ENCODE peak calls at places on chromosomes 7 and 10, in seven cellular contexts. G is K562; V is thyroid gland; O is pancreas; Y is lung; W is stomach; J is naive thymus-derived CD4-positive, alpha-beta T cell. L is an unnamed sample. For H3K27me3, the result is how much of the 10 kb centered on the place peaks cover.

GRCh38 chr10:104099274-104099673 is 13.6 kb upstream of the COL17A1 start:
- DNase-seq in G (no peak), V (no peak), O (no peak), Y (no peak), W (no peak), J (no peak), L (no peak)

GRCh38 chr7:11833431-11833830 is 1.4 kb upstream of the THSD7A start:
- DNase-seq in G (no peak), V (peak), O (no peak), Y (no peak), W (no peak), J (no peak), L (no peak)

GRCh38 chr7:105060394-105060793 is 46.4 kb downstream of the KMT2E start:
- DNase-seq in G (no peak), V (no peak), O (no peak), Y (no peak), W (no peak), J (no peak), L (no peak)

GRCh38 chr7:83096065-83096580 is 66.6 kb downstream of the PCLO start:
- DNase-seq in G (no peak), V (no peak), O (no peak), Y (no peak), W (no peak), J (no peak), L (no peak)

GRCh38 chr10:114876169-114876568 is 54.6 kb downstream of the FHIP2A start:
- DNase-seq in G (no peak), V (no peak), O (no peak), Y (no peak), W (no peak), J (no peak), L (no peak)

GRCh38 chr7:110573862-110574528 is 516.9 kb upstream of the LRRN3 start:
- DNase-seq in G (no peak), V (no peak), O (no peak), Y (no peak), W (no peak), J (no peak), L (no peak)

GRCh38 chr7:4837041-4837813 is 24.6 kb downstream of the PAPOLB start:
- DNase-seq in G (no peak), V (no peak), O (peak), Y (no peak), W (no peak), J (no peak), L (no peak)

GRCh38 chr10:129756912-129757861 is 206.9 kb downstream of the EBF3 start:
- DNase-seq in G (no peak), V (peak), O (peak), Y (peak), W (peak), J (peak), L (no peak)

GRCh38 chr10:61120805-61121204 is 176.8 kb upstream of the RHOBTB1 start:
- DNase-seq in G (no peak), V (no peak), O (no peak), Y (no peak), W (no peak), J (no peak), L (no peak)

GRCh38 chr7:64618785-64619456 is 47.0 kb upstream of the ZNF107 start:
- DNase-seq in G (peak), V (no peak), O (no peak), Y (no peak), W (no peak), J (peak), L (peak)

GRCh38 chr7:1232623-1233327 is at the start of gene UNCX:
- DNase-seq in G (no peak), V (no peak), O (no peak), Y (no peak), W (no peak), J (no peak), L (no peak)

GRCh38 chr10:107901076-107901475 is 736.6 kb upstream of the SORCS1 start:
- DNase-seq in G (no peak), V (no peak), O (no peak), Y (no peak), W (no peak), J (no peak), L (no peak)

GRCh38 chr10:22647244-22647643 is 67.1 kb downstream of the PIP4K2A start:
- DNase-seq in G (no peak), V (no peak), O (no peak), Y (no peak), W (no peak), J (no peak), L (no peak)

GRCh38 chr7:105743351-105743812 is 133.0 kb downstream of the ATXN7L1 start:
- DNase-seq in G (no peak), V (no peak), O (no peak), Y (no peak), W (no peak), J (no peak), L (no peak)

GRCh38 chr7:28573751-28574295 is 161.5 kb downstream of the CREB5 start:
- DNase-seq in G (no peak), V (no peak), O (no peak), Y (no peak), W (no peak), J (no peak), L (no peak)

GRCh38 chr10:4183761-4184261 is 398.8 kb upstream of the KLF6 start:
- DNase-seq in G (no peak), V (no peak), O (no peak), Y (no peak), W (no peak), J (no peak), L (no peak)

GRCh38 chr7:105985250-105985649 is 22.2 kb downstream of the CDHR3 start:
- DNase-seq in G (no peak), V (no peak), O (no peak), Y (no peak), W (no peak), J (no peak), L (no peak)

GRCh38 chr10:118017850-118018249 is 28.9 kb downstream of the RAB11FIP2 start:
- DNase-seq in G (no peak), V (peak), O (no peak), Y (peak), W (no peak), J (no peak), L (no peak)

DNA sequence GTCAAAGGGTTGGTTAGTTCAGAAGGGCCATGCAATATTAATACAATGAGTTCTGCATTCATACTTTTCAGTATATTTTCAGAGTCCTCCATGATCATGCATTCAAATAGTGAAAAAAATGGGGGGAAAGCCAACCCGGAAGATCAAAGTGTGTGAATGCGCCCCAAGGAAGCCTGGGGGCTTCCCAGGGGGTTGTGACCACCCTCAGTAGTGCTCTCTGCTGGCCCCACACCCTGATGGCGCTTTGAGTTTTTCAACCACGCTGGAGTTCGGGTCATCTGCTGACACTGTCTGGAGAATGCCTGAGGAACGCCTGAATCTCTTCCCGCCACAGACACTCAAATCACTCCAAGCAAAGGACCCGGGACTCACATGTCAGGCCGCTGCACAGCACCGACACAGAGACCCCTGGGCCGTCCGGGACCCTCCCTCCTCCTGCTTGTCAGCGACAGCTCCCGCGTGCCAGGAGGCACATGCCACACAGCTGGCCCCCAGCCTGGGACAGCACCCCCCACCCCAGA is 1.0 kb downstream of the TNS3 start:
- DNase-seq in G (no peak), V (peak), O (peak), Y (no peak), W (no peak), J (no peak), L (no peak)
- H3K27me3 ChIP-seq in G (under half), V (under half), O (under half), Y (under half), W (under half), J (under half), L (under half)

GRCh38 chr10:99535764-99536399 is 3.1 kb downstream of the NKX2-3 start:
- DNase-seq in G (no peak), V (no peak), O (no peak), Y (no peak), W (no peak), J (no peak), L (no peak)

GRCh38 chr10:99533496-99534455 is 1.0 kb downstream of the NKX2-3 start:
- DNase-seq in G (no peak), V (no peak), O (no peak), Y (no peak), W (no peak), J (no peak), L (no peak)

GRCh38 chr10:99534456-99534938 is 1.8 kb downstream of the NKX2-3 start:
- DNase-seq in G (no peak), V (no peak), O (no peak), Y (no peak), W (no peak), J (no peak), L (no peak)

GRCh38 chr10:99536400-99537254 is 3.9 kb downstream of the NKX2-3 start:
- DNase-seq in G (no peak), V (no peak), O (no peak), Y (no peak), W (no peak), J (no peak), L (no peak)

GRCh38 chr10:99534939-99535763 is 2.4 kb downstream of the NKX2-3 start:
- DNase-seq in G (no peak), V (no peak), O (no peak), Y (no peak), W (no peak), J (no peak), L (no peak)
- H3K27me3 ChIP-seq in G (under half), V (half or more), O (under half), Y (under half), W (half or more), J (under half), L (half or more)

GRCh38 chr10:43173120-43173519 is 34.9 kb downstream of the CSGALNACT2 start:
- DNase-seq in G (no peak), V (no peak), O (no peak), Y (no peak), W (no peak), J (no peak), L (no peak)
- H3K27me3 ChIP-seq in G (under half), V (under half), O (under half), Y (under half), W (under half), J (under half), L (under half)

GRCh38 chr7:154860621-154861375 is 142.1 kb downstream of the PAXIP1 start:
- DNase-seq in G (no peak), V (no peak), O (no peak), Y (no peak), W (no peak), J (no peak), L (no peak)

GRCh38 chr7:154859747-154860620 is 142.9 kb downstream of the PAXIP1 start:
- DNase-seq in G (no peak), V (no peak), O (no peak), Y (no peak), W (no peak), J (no peak), L (no peak)

GRCh38 chr7:154857728-154858681 is 144.9 kb downstream of the PAXIP1 start:
- DNase-seq in G (no peak), V (no peak), O (no peak), Y (no peak), W (no peak), J (no peak), L (no peak)

GRCh38 chr7:154857240-154857639 is 145.7 kb downstream of the PAXIP1 start:
- DNase-seq in G (no peak), V (no peak), O (no peak), Y (no peak), W (peak), J (no peak), L (peak)

DNA sequence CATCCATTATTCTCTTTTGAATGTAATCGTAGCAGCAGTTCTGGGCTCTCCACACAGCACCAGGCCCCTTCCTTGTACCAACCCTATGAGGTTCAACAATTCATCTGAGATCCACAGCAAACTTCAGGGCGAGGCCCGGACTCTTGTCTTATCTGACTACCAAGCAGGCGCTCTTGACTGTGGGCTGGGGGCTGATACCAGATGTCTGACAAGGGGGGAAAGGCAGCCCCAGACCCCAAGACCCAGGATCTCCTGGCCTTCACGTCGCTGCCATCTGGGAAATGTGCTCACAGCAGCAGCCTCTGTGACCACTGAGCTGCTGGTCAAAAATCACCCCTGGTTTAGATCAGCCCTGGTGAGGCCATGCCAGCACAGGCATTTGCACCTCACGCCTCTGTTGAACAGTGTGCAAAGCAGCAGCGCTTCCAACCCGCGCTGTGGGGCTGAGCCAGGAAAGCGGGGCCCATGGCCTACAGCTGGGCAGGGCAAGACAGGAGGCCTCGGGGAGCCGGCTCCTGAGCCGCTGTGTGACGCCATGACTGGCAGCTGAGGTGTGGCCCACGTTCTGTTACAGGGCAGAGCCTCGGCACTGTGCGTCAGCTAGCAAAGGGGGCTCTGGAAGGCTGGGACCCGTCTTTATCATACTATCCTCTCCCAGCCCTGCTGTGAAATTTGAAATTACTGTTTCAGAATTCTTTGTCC is 143.9 kb downstream of the PAXIP1 start:
- DNase-seq in G (no peak), V (no peak), O (no peak), Y (no peak), W (no peak), J (no peak), L (no peak)
- H3K27me3 ChIP-seq in G (half or more), V (under half), O (under half), Y (under half), W (under half), J (under half), L (under half)

GRCh38 chr10:70479626-70480253 is 1.2 kb downstream of the PALD1 start:
- DNase-seq in G (no peak), V (no peak), O (no peak), Y (no peak), W (no peak), J (no peak), L (no peak)

GRCh38 chr10:70476249-70477035 is 2.1 kb upstream of the PALD1 start:
- DNase-seq in G (no peak), V (no peak), O (no peak), Y (no peak), W (no peak), J (no peak), L (no peak)

GRCh38 chr10:70478191-70479160 is at the start of gene PALD1:
- DNase-seq in G (peak), V (peak), O (peak), Y (peak), W (peak), J (peak), L (peak)

GRCh38 chr10:70479161-70479531 is 579 bp downstream of the PALD1 start:
- DNase-seq in G (no peak), V (no peak), O (no peak), Y (no peak), W (no peak), J (no peak), L (no peak)

DNA sequence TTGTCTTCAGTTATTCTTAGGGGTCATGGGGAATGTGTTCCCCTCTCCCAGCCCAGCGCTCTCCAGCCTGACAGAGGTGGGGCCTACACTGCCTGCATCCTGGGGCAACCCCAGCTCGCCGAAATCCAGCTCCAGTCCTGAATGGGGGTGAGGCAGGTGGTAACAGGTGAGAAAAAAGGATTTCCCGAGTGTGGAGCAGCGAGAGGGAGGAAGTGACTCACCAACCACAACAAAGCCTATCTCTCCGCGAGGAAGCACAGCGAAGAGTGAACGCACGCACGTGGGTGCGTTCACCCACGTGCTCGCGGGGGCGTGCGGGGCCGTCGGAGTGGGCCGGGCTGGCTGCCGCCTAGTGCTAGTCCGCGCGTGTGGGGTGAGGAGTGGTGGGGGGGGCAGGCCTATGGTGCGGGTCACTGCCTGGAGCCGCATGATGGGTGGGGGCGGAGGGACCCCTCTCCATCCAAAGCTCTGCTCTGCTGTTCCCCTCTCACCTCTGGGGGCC is 855 bp upstream of the PALD1 start:
- DNase-seq in G (peak), V (no peak), O (peak), Y (no peak), W (no peak), J (peak), L (no peak)
- H3K27me3 ChIP-seq in G (half or more), V (under half), O (under half), Y (under half), W (under half), J (under half), L (under half)

GRCh38 chr10:127498081-127498480 is 51.0 kb upstream of the NPS start:
- DNase-seq in G (no peak), V (no peak), O (no peak), Y (no peak), W (no peak), J (no peak), L (no peak)
- H3K27me3 ChIP-seq in G (under half), V (under half), O (under half), Y (under half), W (under half), J (under half), L (under half)

DNA sequence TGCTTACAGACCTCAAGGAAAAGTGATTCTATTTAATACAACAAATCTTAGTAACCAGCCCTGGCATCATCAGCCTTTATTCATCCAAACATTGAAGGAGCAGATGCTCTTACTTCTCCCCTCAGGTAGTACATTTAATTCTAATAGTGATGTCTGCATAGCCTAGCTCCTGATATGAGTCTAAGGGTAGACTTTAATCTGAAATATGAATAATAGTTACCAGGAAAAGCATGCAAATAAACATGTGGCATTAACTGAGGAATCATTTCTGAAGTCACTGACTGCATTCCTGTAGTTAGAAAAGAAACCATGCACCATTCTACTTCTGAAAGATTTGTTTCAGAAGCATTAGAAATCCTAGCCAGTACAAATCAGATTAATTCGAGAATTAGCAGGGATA is 25.7 kb upstream of the LMBR1 start:
- DNase-seq in G (no peak), V (no peak), O (no peak), Y (no peak), W (no peak), J (no peak), L (no peak)
- H3K27me3 ChIP-seq in G (under half), V (under half), O (under half), Y (under half), W (under half), J (under half), L (under half)

GRCh38 chr10:101221479-101222246 is 7.6 kb downstream of the LBX1 start:
- DNase-seq in G (no peak), V (no peak), O (no peak), Y (no peak), W (no peak), J (no peak), L (no peak)
- H3K27me3 ChIP-seq in G (under half), V (half or more), O (under half), Y (under half), W (half or more), J (under half), L (half or more)

DNA sequence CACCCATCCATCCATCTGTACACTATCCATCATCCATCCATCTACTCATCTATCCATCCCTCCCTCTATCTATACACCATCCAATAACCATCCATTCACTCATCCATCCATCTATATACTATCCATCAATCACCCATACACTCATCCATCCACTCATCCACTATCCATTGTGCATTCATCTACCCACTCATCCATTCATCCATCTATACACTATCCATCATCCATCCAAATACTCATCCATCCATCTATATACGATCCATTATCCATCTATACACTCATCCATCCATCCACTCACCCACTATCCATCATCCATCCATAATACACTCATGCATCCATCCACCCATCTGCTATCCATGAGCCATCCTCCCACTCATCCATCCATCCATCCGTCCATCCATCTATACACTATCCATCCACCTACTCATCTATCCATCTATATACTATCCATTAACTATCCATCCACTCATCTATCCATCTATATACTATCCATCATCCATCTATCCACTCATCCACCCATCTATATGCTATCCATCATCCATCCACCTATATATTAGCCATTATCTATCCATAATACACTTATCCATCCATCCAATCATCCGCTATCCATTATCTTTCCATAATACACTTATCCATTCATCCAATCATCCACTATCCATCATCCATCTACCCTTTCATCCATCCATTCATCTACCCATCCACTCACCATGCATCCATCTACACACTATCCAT is 485.3 kb downstream of the DNAJB6 start:
- DNase-seq in G (no peak), V (no peak), O (no peak), Y (no peak), W (no peak), J (no peak), L (no peak)
- H3K27me3 ChIP-seq in G (under half), V (under half), O (under half), Y (under half), W (under half), J (under half), L (under half)